ENCODE peak calls at places on chromosome 4, in four cellular contexts. T, R, D and L are unnamed samples.

GRCh38 chr4:89324671-89325070 is 17.1 kb upstream of the GPRIN3 start:
- DNase-seq in R (no peak), T (no peak), D (no peak), L (no peak)

GRCh38 chr4:148162554-148162953 is 279.7 kb downstream of the NR3C2 start:
- DNase-seq in T (no peak), D (no peak), R (no peak), L (no peak)

GRCh38 chr4:97646997-97647396 is 496.3 kb downstream of the STPG2 start:
- DNase-seq in T (no peak), D (no peak), R (no peak), L (no peak)

GRCh38 chr4:33628296-33628695 is 2616.0 kb downstream of the ARAP2 start:
- DNase-seq in R (no peak), D (no peak), T (no peak), L (no peak)

GRCh38 chr4:177460460-177460859 is 18.2 kb upstream of the AGA start:
- DNase-seq in D (no peak), R (no peak), T (no peak), L (no peak)

GRCh38 chr4:99624141-99624719 is 33.4 kb downstream of the C4orf54 start:
- DNase-seq in D (no peak), T (no peak), R (no peak), L (no peak)

GRCh38 chr4:23235613-23236390 is 543.1 kb downstream of the GBA3 start:
- DNase-seq in T (no peak), R (no peak), D (peak; percentile 44), L (no peak)

GRCh38 chr4:157363366-157363765 is 142.8 kb downstream of the GRIA2 start:
- DNase-seq in R (no peak), D (no peak), T (no peak), L (no peak)

GRCh38 chr4:101471201-101471600 is 123.9 kb upstream of the PPP3CA start:
- DNase-seq in R (no peak), D (no peak), T (no peak), L (no peak)

GRCh38 chr4:8224596-8225289 is 25.7 kb downstream of the SH3TC1 start:
- DNase-seq in D (no peak), T (no peak), R (no peak), L (no peak)

GRCh38 chr4:149801416-149801815 is 14.2 kb downstream of the IQCM start:
- DNase-seq in T (no peak), D (no peak), R (no peak), L (no peak)

GRCh38 chr4:127781303-127782024 is 658 bp upstream of the HSPA4L start:
- DNase-seq in T (no peak), D (no peak), R (no peak), L (no peak)

GRCh38 chr4:128757712-128758111 is 51.8 kb upstream of the JADE1 start:
- DNase-seq in T (no peak), D (peak; percentile 55), R (no peak), L (no peak)

GRCh38 chr4:185213829-185214228 is 4.4 kb downstream of the SNX25 start:
- DNase-seq in R (no peak), D (no peak), T (no peak), L (no peak)

GRCh38 chr4:24704152-24704551 is 91.2 kb upstream of the SOD3 start:
- DNase-seq in T (no peak), R (no peak), D (peak; percentile 55), L (peak; percentile 19)

GRCh38 chr4:185096032-185096653 is 46.9 kb upstream of the SLC25A4 start:
- DNase-seq in R (no peak), D (no peak), T (no peak), L (peak; percentile 8)

GRCh38 chr4:25861951-25862410 is 807 bp downstream of the SEL1L3 start:
- DNase-seq in D (no peak), T (no peak), R (no peak), L (no peak)